ENCODE peak calls at places on chromosomes 5 and 9, in seven cellular contexts. T is IMR-90, G is H9, D is neuronal stem cell, J is mesenchymal stem cell, P is H1, U is mesendoderm. M is an unnamed sample.

GRCh38 chr5:109316631-109317030 is 93.1 kb downstream of the PJA2 start:
- DNase-seq in J (no peak), P (no peak), D (no peak), U (no peak), G (no peak), T (peak), M (no peak)

GRCh38 chr5:35758151-35758724 is 98.5 kb upstream of the IL7R start:
- DNase-seq in G (no peak), J (no peak), P (no peak), T (no peak), D (no peak), U (no peak), M (no peak)

GRCh38 chr5:132486318-132487094 is 4.1 kb downstream of the IRF1 start:
- DNase-seq in T (no peak), U (no peak), P (no peak), J (no peak), D (no peak), G (peak), M (no peak)

GRCh38 chr5:102715405-102715804 is 39.7 kb upstream of the PAM start:
- DNase-seq in T (peak), G (no peak), P (no peak), U (no peak), D (no peak), J (peak), M (peak)

GRCh38 chr5:158953929-158954534 is 145.7 kb downstream of the EBF1 start:
- DNase-seq in J (no peak), U (no peak), T (no peak), D (no peak), P (no peak), G (no peak), M (no peak)

GRCh38 chr9:18457498-18457897 is 16.5 kb upstream of the ADAMTSL1 start:
- DNase-seq in J (no peak), P (no peak), T (peak), G (no peak), D (no peak), U (no peak), M (no peak)

GRCh38 chr5:172274951-172275753 is 8.4 kb downstream of the UBTD2 start:
- DNase-seq in D (no peak), U (peak), G (no peak), T (no peak), P (peak), J (peak), M (peak)

GRCh38 chr9:72755836-72756235 is 197.0 kb downstream of the ALDH1A1 start:
- DNase-seq in T (no peak), G (no peak), P (no peak), U (no peak), D (no peak), J (no peak), M (no peak)

GRCh38 chr5:114581136-114581535 is 219.3 kb downstream of the KCNN2 start:
- DNase-seq in G (no peak), D (no peak), P (no peak), J (no peak), T (no peak), U (peak), M (peak)

GRCh38 chr5:150836064-150836463 is 10.3 kb upstream of the IRGM start:
- DNase-seq in T (no peak), D (no peak), P (no peak), J (no peak), G (no peak), U (no peak), M (no peak)

GRCh38 chr5:71907001-71907564 is 188.0 kb downstream of the CARTPT start:
- DNase-seq in U (no peak), G (no peak), P (no peak), T (no peak), J (peak), D (no peak), M (no peak)

GRCh38 chr9:131511880-131512279 is 9.2 kb downstream of the POMT1 start:
- DNase-seq in U (no peak), D (no peak), T (no peak), P (no peak), G (no peak), J (no peak), M (no peak)

GRCh38 chr9:5714501-5715401 is 85.8 kb downstream of the RIC1 start:
- DNase-seq in U (peak), G (no peak), T (peak), P (no peak), J (peak), D (no peak), M (peak)

GRCh38 chr5:68798877-68799276 is 294.9 kb upstream of the SLC30A5 start:
- DNase-seq in G (no peak), U (no peak), T (no peak), P (no peak), D (no peak), J (no peak), M (no peak)

GRCh38 chr9:130660683-130661460 is 3.5 kb upstream of the PRDM12 start:
- DNase-seq in P (peak), D (no peak), G (peak), J (peak), U (peak), T (no peak), M (peak)

GRCh38 chr5:136191304-136192014 is 1.5 kb downstream of the SMIM32 start:
- DNase-seq in G (peak), J (peak), P (no peak), U (peak), T (peak), D (no peak), M (peak)

GRCh38 chr9:16960084-16960483 is 89.6 kb upstream of the BNC2 start:
- DNase-seq in G (no peak), U (no peak), D (no peak), J (peak), T (peak), P (no peak), M (no peak)

GRCh38 chr5:6483880-6484382 is 35.3 kb downstream of the UBE2QL1 start:
- DNase-seq in T (no peak), U (no peak), P (no peak), J (no peak), D (no peak), G (no peak), M (no peak)

GRCh38 chr5:133200256-133200655 is 148.4 kb downstream of the HSPA4 start:
- DNase-seq in U (no peak), J (no peak), D (no peak), G (no peak), P (no peak), T (no peak), M (no peak)

GRCh38 chr9:976258-976804 is at the start of gene DMRT3:
- DNase-seq in P (peak), G (peak), J (no peak), U (peak), T (no peak), D (peak), M (peak)

GRCh38 chr5:78601622-78602314 is 46.8 kb downstream of the LHFPL2 start:
- DNase-seq in D (no peak), U (no peak), G (no peak), P (no peak), T (peak), J (peak), M (no peak)

GRCh38 chr9:21969011-21969935 is 24.9 kb downstream of the CDKN2A start:
- DNase-seq in J (no peak), D (peak), U (peak), P (no peak), G (peak), T (no peak), M (no peak)

GRCh38 chr5:113581388-113581787 is 67.9 kb downstream of the YTHDC2 start:
- DNase-seq in T (no peak), U (no peak), J (peak), G (no peak), D (no peak), P (no peak), M (no peak)

GRCh38 chr5:77770293-77771005 is 5.7 kb downstream of the TBCA start:
- DNase-seq in T (peak), J (peak), D (no peak), P (no peak), U (no peak), G (no peak), M (no peak)

GRCh38 chr9:109912082-109912581 is 132.1 kb downstream of the PALM2AKAP2 start:
- DNase-seq in P (no peak), U (peak), T (peak), J (peak), G (no peak), D (no peak), M (peak)

GRCh38 chr5:156411131-156411727 is 84.3 kb downstream of the SGCD start:
- DNase-seq in T (peak), G (no peak), U (no peak), P (no peak), J (peak), D (no peak), M (no peak)

GRCh38 chr5:177537389-177538361 is 16.7 kb downstream of the FAM193B start:
- DNase-seq in J (peak), T (peak), G (no peak), D (no peak), P (no peak), U (peak), M (no peak)

GRCh38 chr9:131722260-131722659 is 17.6 kb downstream of the RAPGEF1 start:
- DNase-seq in D (no peak), J (no peak), T (no peak), G (no peak), U (no peak), P (no peak), M (no peak)

GRCh38 chr5:78984611-78985406 is at the start of gene ARSB:
- DNase-seq in U (peak), T (peak), G (peak), J (peak), P (peak), D (peak), M (peak)

GRCh38 chr9:28832168-28832567 is 1258.9 kb upstream of the C9orf72 start:
- DNase-seq in D (no peak), G (no peak), U (no peak), T (no peak), J (no peak), P (no peak), M (no peak)

GRCh38 chr5:172666251-172666650 is 25.2 kb downstream of the NEURL1B start:
- DNase-seq in D (no peak), P (peak), J (peak), T (peak), G (peak), U (peak), M (peak)

GRCh38 chr5:147055850-147056523 is 177.4 kb upstream of the PPP2R2B start:
- DNase-seq in D (no peak), U (peak), J (no peak), T (no peak), P (no peak), G (peak), M (no peak)

GRCh38 chr9:7206221-7206758 is 448.5 kb downstream of the KDM4C start:
- DNase-seq in U (no peak), P (no peak), J (no peak), T (no peak), G (no peak), D (no peak), M (no peak)

GRCh38 chr9:94870793-94871558 is 144.5 kb downstream of the AOPEP start:
- DNase-seq in P (peak), T (no peak), U (peak), J (peak), G (no peak), D (no peak), M (peak)

GRCh38 chr9:37944671-37945481 is 40.9 kb upstream of the SLC25A51 start:
- DNase-seq in G (peak), D (peak), T (peak), J (no peak), U (peak), P (no peak), M (peak)

GRCh38 chr5:80251636-80252035 is 4.2 kb downstream of the SERINC5 start:
- DNase-seq in P (no peak), J (no peak), U (no peak), D (no peak), G (no peak), T (peak), M (no peak)

GRCh38 chr5:16617272-16617973 is 626 bp upstream of the RETREG1 start:
- DNase-seq in D (no peak), J (no peak), G (peak), T (no peak), P (no peak), U (no peak), M (no peak)

GRCh38 chr9:136366826-136367225 is 3.3 kb upstream of the DNLZ start:
- DNase-seq in D (no peak), J (no peak), P (no peak), U (no peak), T (no peak), G (no peak), M (no peak)
- H3K27ac ChIP-seq in D (no peak), J (no peak), P (no peak), U (no peak), T (no peak), G (no peak), M (no peak)

DNA sequence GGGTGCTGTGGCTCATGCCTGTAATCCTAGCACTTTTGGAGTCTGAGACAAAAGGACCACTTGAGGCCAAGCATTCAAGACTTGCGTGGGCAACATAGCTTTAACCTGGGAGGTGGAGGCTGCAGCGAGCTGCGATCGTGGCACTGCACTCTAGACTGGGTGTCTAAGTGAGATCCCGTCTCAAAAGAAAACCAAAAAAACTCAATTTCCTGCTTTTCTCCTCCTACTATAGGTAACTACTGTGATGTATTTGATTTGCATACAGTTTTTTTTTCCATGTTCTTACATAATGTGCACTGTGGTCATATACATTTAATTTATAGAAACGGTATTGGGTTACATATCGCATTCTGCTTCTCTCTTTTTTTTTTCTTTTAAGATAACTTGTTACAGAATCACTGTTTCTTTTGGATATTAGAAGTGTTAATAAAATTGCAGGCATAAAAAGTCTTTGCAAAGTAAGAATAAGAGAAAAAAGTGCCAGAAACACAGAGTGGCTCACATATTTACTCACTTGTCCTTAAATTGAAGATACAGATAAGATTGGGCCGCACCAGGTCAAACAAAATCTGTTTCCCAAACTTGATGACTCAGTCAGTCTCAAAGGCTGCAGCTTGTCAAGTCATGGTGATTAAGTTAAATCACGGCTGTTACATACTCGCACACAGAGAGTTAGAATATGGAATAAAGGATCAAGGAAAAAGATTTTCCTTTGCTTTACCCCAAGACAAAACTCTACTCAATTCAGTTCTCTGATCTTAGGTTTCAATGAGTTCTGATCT is 2.0 kb upstream of the PTGR1 start:
- DNase-seq in D (no peak), T (peak), U (peak), G (no peak), J (peak), P (no peak), M (peak)
- H2AK5ac ChIP-seq in D (no peak), T (no peak), U (no peak), G (no peak), J (no peak), P (no peak), M (no peak)

GRCh38 chr9:89502038-89502601 is 4.2 kb upstream of the SEMA4D start:
- DNase-seq in P (no peak), J (no peak), D (no peak), G (no peak), T (no peak), U (no peak), M (no peak)
- H4K8ac ChIP-seq in P (no peak), J (no peak), D (no peak), G (no peak), T (no peak), U (no peak), M (no peak)

GRCh38 chr9:93456022-93456421 is 2.6 kb upstream of the FAM120AOS start:
- DNase-seq in P (no peak), T (peak), U (no peak), D (no peak), G (no peak), J (no peak), M (no peak)
- H3K27ac ChIP-seq in P (no peak), T (no peak), U (no peak), D (no peak), G (no peak), J (no peak), M (no peak)